ENCODE peak calls at places on chromosome 19, in seven cellular contexts. H is amniotic epithelial cell, F is spleen, T is SW480, S is dorsolateral prefrontal cortex, D is frontal cortex, J is mucosa of gallbladder. E is an unnamed sample.

GRCh38 chr19:48085904-48086864 is 24.4 kb downstream of the PLA2G4C start:
- DNase-seq in H (no peak), F (peak; percentile 7), T (peak; percentile 41), S (no peak), D (no peak), J (no peak), E (no peak)

GRCh38 chr19:29622191-29623070 is 16.3 kb downstream of the POP4 start:
- DNase-seq in H (no peak), F (peak; percentile 78), T (peak; percentile 12), S (no peak), D (no peak), J (no peak), E (no peak)

GRCh38 chr19:41226874-41227390 is 7.9 kb downstream of the AXL start:
- DNase-seq in H (no peak), F (no peak), T (no peak), S (no peak), D (no peak), J (no peak), E (no peak)

GRCh38 chr19:398719-399118 is 10.2 kb downstream of the C2CD4C start:
- DNase-seq in H (no peak), F (no peak), T (no peak), S (peak; percentile 21), D (no peak), J (no peak), E (peak; percentile 51)

GRCh38 chr19:13208964-13209796 is 59.0 kb downstream of the IER2 start:
- DNase-seq in H (no peak), F (peak; percentile 85), T (no peak), S (no peak), D (no peak), J (no peak), E (no peak)

GRCh38 chr19:51706885-51707284 is 13.8 kb downstream of the SPACA6 start:
- DNase-seq in H (no peak), F (no peak), T (no peak), S (no peak), D (no peak), J (no peak), E (no peak)

GRCh38 chr19:16893686-16893990 is 4.8 kb downstream of the F2RL3 start:
- DNase-seq in H (no peak), F (peak; percentile 90), T (no peak), S (no peak), D (no peak), J (no peak), E (no peak)

GRCh38 chr19:46755077-46755852 is 9.0 kb upstream of the STRN4 start:
- DNase-seq in H (peak; percentile 60), F (no peak), T (no peak), S (no peak), D (no peak), J (no peak), E (no peak)

GRCh38 chr19:55626350-55626749 is 2.0 kb upstream of the ZNF784 start:
- DNase-seq in H (no peak), F (no peak), T (no peak), S (no peak), D (no peak), J (no peak), E (no peak)

GRCh38 chr19:14167594-14168138 is 31.3 kb upstream of the ASF1B start:
- DNase-seq in H (no peak), F (no peak), T (no peak), S (no peak), D (no peak), J (no peak), E (no peak)

GRCh38 chr19:27746691-27747380 is 1466.1 kb downstream of the UQCRFS1 start:
- DNase-seq in H (peak; percentile 1), F (peak; percentile 67), T (no peak), S (peak; percentile 40), D (peak; percentile 4), J (peak; percentile 1), E (peak; percentile 63)

GRCh38 chr19:6729573-6730152 is 7.7 kb downstream of the GPR108 start:
- DNase-seq in H (no peak), F (no peak), T (no peak), S (no peak), D (no peak), J (no peak), E (no peak)

GRCh38 chr19:41531438-41532311 is 44.3 kb upstream of the CEACAM21 start:
- DNase-seq in H (peak; percentile 11), F (peak; percentile 91), T (peak; percentile 54), S (no peak), D (peak; percentile 32), J (peak; percentile 69), E (peak; percentile 83)

E was measured in upper lobe of right lung.